ENCODE peak calls at places on chromosome 14, in six cellular contexts. One of them, this sample, is unnamed.

GRCh38 chr14:93970589-93970966 is 5.8 kb downstream of the ASB2 start:
- DNase-seq in WERI-Rb-1: peak; percentile 17
- DNase-seq in NCI-H2171: peak; percentile 96
- DNase-seq in H9: no peak
- DNase-seq in Peyer's patch: no peak
- DNase-seq in CD8-positive, alpha-beta memory T cell: peak; percentile 82
- DNase-seq in this sample: peak; percentile 81

GRCh38 chr14:104393199-104393897 is 186.2 kb upstream of the C14orf180 start:
- DNase-seq in WERI-Rb-1: no peak
- DNase-seq in NCI-H2171: no peak
- DNase-seq in H9: peak; percentile 20
- DNase-seq in Peyer's patch: peak; percentile 32
- DNase-seq in CD8-positive, alpha-beta memory T cell: peak; percentile 39
- DNase-seq in this sample: no peak

GRCh38 chr14:85218982-85219381 is 311.0 kb upstream of the FLRT2 start:
- DNase-seq in WERI-Rb-1: no peak
- DNase-seq in NCI-H2171: no peak
- DNase-seq in H9: no peak
- DNase-seq in Peyer's patch: no peak
- DNase-seq in CD8-positive, alpha-beta memory T cell: no peak
- DNase-seq in this sample: no peak

GRCh38 chr14:95106966-95107365 is 50.4 kb downstream of the DICER1 start:
- DNase-seq in WERI-Rb-1: no peak
- DNase-seq in NCI-H2171: no peak
- DNase-seq in H9: no peak
- DNase-seq in Peyer's patch: no peak
- DNase-seq in CD8-positive, alpha-beta memory T cell: no peak
- DNase-seq in this sample: no peak

GRCh38 chr14:66237701-66238100 is 248.5 kb upstream of the CCDC196 start:
- DNase-seq in WERI-Rb-1: no peak
- DNase-seq in NCI-H2171: no peak
- DNase-seq in H9: no peak
- DNase-seq in Peyer's patch: no peak
- DNase-seq in CD8-positive, alpha-beta memory T cell: no peak
- DNase-seq in this sample: no peak

GRCh38 chr14:51548187-51548586 is 103.5 kb upstream of the FRMD6 start:
- DNase-seq in WERI-Rb-1: peak; percentile 37
- DNase-seq in NCI-H2171: no peak
- DNase-seq in H9: no peak
- DNase-seq in Peyer's patch: no peak
- DNase-seq in CD8-positive, alpha-beta memory T cell: no peak
- DNase-seq in this sample: no peak

GRCh38 chr14:104597576-104597975 is 7.0 kb downstream of the TMEM179 start:
- DNase-seq in WERI-Rb-1: peak; percentile 6
- DNase-seq in NCI-H2171: no peak
- DNase-seq in H9: no peak
- DNase-seq in Peyer's patch: no peak
- DNase-seq in CD8-positive, alpha-beta memory T cell: peak; percentile 36
- DNase-seq in this sample: no peak

GRCh38 chr14:93510030-93510429 is 79.3 kb downstream of the UNC79 start:
- DNase-seq in WERI-Rb-1: no peak
- DNase-seq in NCI-H2171: no peak
- DNase-seq in H9: no peak
- DNase-seq in Peyer's patch: no peak
- DNase-seq in CD8-positive, alpha-beta memory T cell: no peak
- DNase-seq in this sample: no peak

GRCh38 chr14:23186913-23187654 is 3.6 kb upstream of the SLC7A8 start:
- DNase-seq in WERI-Rb-1: peak; percentile 30
- DNase-seq in NCI-H2171: peak; percentile 46
- DNase-seq in H9: no peak
- DNase-seq in Peyer's patch: no peak
- DNase-seq in CD8-positive, alpha-beta memory T cell: no peak
- DNase-seq in this sample: peak; percentile 85

GRCh38 chr14:37051680-37052079 is 120.7 kb downstream of the SLC25A21 start:
- DNase-seq in WERI-Rb-1: no peak
- DNase-seq in NCI-H2171: no peak
- DNase-seq in H9: peak; percentile 41
- DNase-seq in Peyer's patch: peak; percentile 43
- DNase-seq in CD8-positive, alpha-beta memory T cell: no peak
- DNase-seq in this sample: no peak

GRCh38 chr14:89750909-89751502 is 203.5 kb downstream of the EFCAB11 start:
- DNase-seq in WERI-Rb-1: no peak
- DNase-seq in NCI-H2171: no peak
- DNase-seq in H9: no peak
- DNase-seq in Peyer's patch: no peak
- DNase-seq in CD8-positive, alpha-beta memory T cell: no peak
- DNase-seq in this sample: no peak

GRCh38 chr14:103801459-103801858 is 45.9 kb downstream of the PPP1R13B start:
- DNase-seq in WERI-Rb-1: no peak
- DNase-seq in NCI-H2171: no peak
- DNase-seq in H9: no peak
- DNase-seq in Peyer's patch: no peak
- DNase-seq in CD8-positive, alpha-beta memory T cell: no peak
- DNase-seq in this sample: no peak

GRCh38 chr14:90871605-90872233 is 55.5 kb upstream of the TTC7B start:
- DNase-seq in WERI-Rb-1: no peak
- DNase-seq in NCI-H2171: peak; percentile 11
- DNase-seq in H9: no peak
- DNase-seq in Peyer's patch: no peak
- DNase-seq in CD8-positive, alpha-beta memory T cell: no peak
- DNase-seq in this sample: no peak

GRCh38 chr14:72800296-72800695 is 93.6 kb downstream of the DPF3 start:
- DNase-seq in WERI-Rb-1: no peak
- DNase-seq in NCI-H2171: no peak
- DNase-seq in H9: no peak
- DNase-seq in Peyer's patch: no peak
- DNase-seq in CD8-positive, alpha-beta memory T cell: no peak
- DNase-seq in this sample: no peak

GRCh38 chr14:100736269-100737180 is 9.8 kb downstream of the DLK1 start:
- DNase-seq in WERI-Rb-1: no peak
- DNase-seq in NCI-H2171: no peak
- DNase-seq in H9: peak; percentile 40
- DNase-seq in Peyer's patch: no peak
- DNase-seq in CD8-positive, alpha-beta memory T cell: peak; percentile 20
- DNase-seq in this sample: no peak

GRCh38 chr14:93301821-93302447 is 30.9 kb downstream of the BTBD7 start:
- DNase-seq in WERI-Rb-1: no peak
- DNase-seq in NCI-H2171: no peak
- DNase-seq in H9: peak; percentile 44
- DNase-seq in Peyer's patch: no peak
- DNase-seq in CD8-positive, alpha-beta memory T cell: no peak
- DNase-seq in this sample: no peak

GRCh38 chr14:102050625-102051024 is 36.2 kb downstream of the HSP90AA1 start:
- DNase-seq in WERI-Rb-1: no peak
- DNase-seq in NCI-H2171: no peak
- DNase-seq in H9: no peak
- DNase-seq in Peyer's patch: no peak
- DNase-seq in CD8-positive, alpha-beta memory T cell: no peak
- DNase-seq in this sample: no peak

GRCh38 chr14:100882026-100882967 is 21.2 kb downstream of the RTL1 start:
- DNase-seq in WERI-Rb-1: no peak
- DNase-seq in NCI-H2171: no peak
- DNase-seq in H9: no peak
- DNase-seq in Peyer's patch: peak; percentile 34
- DNase-seq in CD8-positive, alpha-beta memory T cell: peak; percentile 35
- DNase-seq in this sample: no peak

GRCh38 chr14:88013750-88014349 is 8.9 kb downstream of the GPR65 start:
- DNase-seq in WERI-Rb-1: peak; percentile 70
- DNase-seq in NCI-H2171: peak; percentile 62
- DNase-seq in H9: peak; percentile 69
- DNase-seq in Peyer's patch: peak; percentile 55
- DNase-seq in CD8-positive, alpha-beta memory T cell: peak; percentile 60
- DNase-seq in this sample: peak; percentile 86

GRCh38 chr14:88129306-88130056 is 124.5 kb downstream of the GPR65 start:
- DNase-seq in WERI-Rb-1: no peak
- DNase-seq in NCI-H2171: no peak
- DNase-seq in H9: no peak
- DNase-seq in Peyer's patch: no peak
- DNase-seq in CD8-positive, alpha-beta memory T cell: no peak
- DNase-seq in this sample: no peak

GRCh38 chr14:60311417-60311816 is 62.4 kb downstream of the PPM1A start:
- DNase-seq in WERI-Rb-1: no peak
- DNase-seq in NCI-H2171: no peak
- DNase-seq in H9: no peak
- DNase-seq in Peyer's patch: no peak
- DNase-seq in CD8-positive, alpha-beta memory T cell: no peak
- DNase-seq in this sample: no peak

GRCh38 chr14:75267141-75267601 is 11.5 kb upstream of the FOS start:
- DNase-seq in WERI-Rb-1: no peak
- DNase-seq in NCI-H2171: no peak
- DNase-seq in H9: no peak
- DNase-seq in Peyer's patch: no peak
- DNase-seq in CD8-positive, alpha-beta memory T cell: no peak
- DNase-seq in this sample: no peak